ENCODE peak calls at places on chromosomes 13 and 19, in nine cellular contexts. I, E, V, U, Z, Q, K, F and S are unnamed samples.

GRCh38 chr19:15265849-15266248 is 33.6 kb upstream of the EPHX3 start:
- DNase-seq in I (no peak), E (peak; percentile 96), V (peak; percentile 99), U (no peak), Z (peak; percentile 98), Q (no peak), K (no peak), F (peak; percentile 97), S (no peak)

GRCh38 chr19:21202865-21203494 is 61.1 kb downstream of the ZNF431 start:
- DNase-seq in I (peak; percentile 54), E (no peak), V (no peak), U (peak; percentile 37), Z (peak; percentile 29), Q (no peak), K (peak; percentile 0), F (no peak), S (peak; percentile 13)

GRCh38 chr13:39484506-39485313 is 118.3 kb downstream of the LHFPL6 start:
- DNase-seq in I (no peak), E (no peak), V (no peak), U (peak; percentile 21), Z (peak; percentile 70), Q (no peak), K (no peak), F (peak; percentile 44), S (no peak)

GRCh38 chr19:34265221-34265650 is 10.9 kb downstream of the GARRE1 start:
- DNase-seq in I (no peak), E (no peak), V (no peak), U (peak; percentile 57), Z (no peak), Q (no peak), K (no peak), F (no peak), S (no peak)

GRCh38 chr13:60267498-60268202 is 103.9 kb upstream of the DIAPH3 start:
- DNase-seq in I (no peak), E (no peak), V (no peak), U (no peak), Z (peak; percentile 2), Q (no peak), K (no peak), F (peak; percentile 14), S (no peak)

GRCh38 chr13:51453308-51453958 is 597 bp upstream of the INTS6 start:
- DNase-seq in I (peak; percentile 74), E (peak; percentile 93), V (peak; percentile 90), U (no peak), Z (no peak), Q (peak; percentile 65), K (peak; percentile 41), F (no peak), S (no peak)

GRCh38 chr19:43675269-43675879 is 5.4 kb upstream of the PLAUR start:
- DNase-seq in I (no peak), E (no peak), V (no peak), U (peak; percentile 99), Z (peak; percentile 48), Q (no peak), K (peak; percentile 78), F (peak; percentile 53), S (no peak)

GRCh38 chr13:110702591-110703526 is 3.1 kb downstream of the CARS2 start:
- DNase-seq in I (no peak), E (peak; percentile 82), V (no peak), U (peak; percentile 47), Z (peak; percentile 14), Q (no peak), K (no peak), F (peak; percentile 74), S (no peak)

GRCh38 chr13:76925115-76925514 is 23.2 kb upstream of the ACOD1 start:
- DNase-seq in I (no peak), E (no peak), V (no peak), U (peak; percentile 55), Z (no peak), Q (no peak), K (no peak), F (no peak), S (no peak)

GRCh38 chr13:95212962-95213850 is 88.0 kb downstream of the ABCC4 start:
- DNase-seq in I (no peak), E (no peak), V (no peak), U (no peak), Z (no peak), Q (no peak), K (no peak), F (no peak), S (no peak)

GRCh38 chr13:111424134-111424533 is 103.7 kb downstream of the TEX29 start:
- DNase-seq in I (no peak), E (no peak), V (no peak), U (no peak), Z (no peak), Q (no peak), K (no peak), F (no peak), S (no peak)

GRCh38 chr19:40701758-40702157 is 11.3 kb upstream of the NUMBL start:
- DNase-seq in I (no peak), E (no peak), V (no peak), U (no peak), Z (no peak), Q (no peak), K (no peak), F (no peak), S (no peak)

GRCh38 chr19:40700083-40700482 is 9.6 kb upstream of the NUMBL start:
- DNase-seq in I (no peak), E (no peak), V (no peak), U (no peak), Z (no peak), Q (no peak), K (no peak), F (no peak), S (no peak)

GRCh38 chr19:40704491-40705361 is 12.0 kb downstream of the COQ8B start:
- DNase-seq in I (no peak), E (no peak), V (no peak), U (no peak), Z (no peak), Q (no peak), K (no peak), F (no peak), S (no peak)

GRCh38 chr19:40703029-40703755 is 12.7 kb upstream of the NUMBL start:
- DNase-seq in I (no peak), E (no peak), V (no peak), U (no peak), Z (no peak), Q (no peak), K (no peak), F (no peak), S (no peak)

DNA sequence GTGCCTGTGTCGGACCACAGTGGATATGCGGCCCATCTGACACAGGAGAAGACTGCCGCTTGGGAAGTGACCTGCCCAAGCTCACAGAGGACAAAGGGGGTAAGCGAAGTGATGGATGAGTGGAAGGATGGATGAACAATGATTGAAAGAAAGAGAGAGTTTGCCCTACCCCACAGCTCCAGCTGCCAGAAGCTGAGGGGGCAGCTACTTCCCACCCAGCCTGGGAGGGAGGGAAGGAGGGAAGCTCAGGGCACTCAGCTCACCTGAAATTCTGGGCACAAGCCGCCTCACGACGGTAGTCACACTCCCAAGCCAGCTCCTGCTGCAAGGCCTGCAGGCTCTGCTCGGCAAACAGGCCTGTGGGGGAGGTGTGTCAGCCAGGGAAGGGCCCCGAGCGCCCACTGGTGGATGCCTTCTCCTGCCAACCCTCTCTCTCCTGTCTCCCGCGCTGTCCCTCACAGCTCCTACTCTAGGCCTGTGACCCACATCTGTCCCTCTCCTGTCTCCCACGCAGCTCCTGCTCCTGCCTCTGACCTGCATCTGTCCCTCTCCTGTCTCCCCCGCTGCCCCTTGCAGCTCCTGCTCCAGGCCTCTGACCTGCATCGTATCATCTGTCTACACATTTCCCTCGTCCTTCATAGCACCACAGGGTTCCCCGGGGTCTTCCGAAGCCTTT is 12.0 kb upstream of the NUMBL start:
- DNase-seq in I (peak; percentile 67), E (no peak), V (no peak), U (peak; percentile 31), Z (peak; percentile 39), Q (peak; percentile 35), K (peak; percentile 82), F (peak; percentile 51), S (no peak)
- TF ChIP-seq CTCF in I (peak; percentile 21), E (no peak), V (no peak), U (peak; percentile 91), Z (peak; percentile 51), Q (peak; percentile 55), K (peak; percentile 69), F (peak; percentile 62), S (peak; percentile 49)

GRCh38 chr19:48954595-48955307 is at the start of gene BAX:
- DNase-seq in I (peak; percentile 97), E (peak; percentile 99), V (peak; percentile 98), U (peak; percentile 87), Z (peak; percentile 97), Q (peak; percentile 98), K (peak; percentile 100), F (peak; percentile 98), S (peak; percentile 98)
- TF ChIP-seq CTCF in I (no peak), E (no peak), V (peak; percentile 40), U (no peak), Z (no peak), Q (no peak), K (no peak), F (peak; percentile 9), S (no peak)

GRCh38 chr13:68808456-68808855 is 1299.2 kb upstream of the ATXN8OS start:
- DNase-seq in I (no peak), E (no peak), V (no peak), U (no peak), Z (no peak), Q (no peak), K (no peak), F (no peak), S (no peak)
- TF ChIP-seq CTCF in I (no peak), E (no peak), V (no peak), U (no peak), Z (no peak), Q (no peak), K (no peak), F (no peak), S (no peak)

GRCh38 chr19:17110599-17110966 is 35.0 kb downstream of the MYO9B start:
- DNase-seq in I (no peak), E (no peak), V (no peak), U (no peak), Z (no peak), Q (no peak), K (no peak), F (no peak), S (no peak)
- TF ChIP-seq CTCF in I (no peak), E (no peak), V (no peak), U (no peak), Z (no peak), Q (no peak), K (no peak), F (no peak), S (no peak)

GRCh38 chr13:37168922-37169321 is 63.5 kb upstream of the CSNK1A1L start:
- DNase-seq in I (no peak), E (no peak), V (no peak), U (no peak), Z (no peak), Q (no peak), K (no peak), F (no peak), S (no peak)

GRCh38 chr13:37175996-37176395 is 70.5 kb upstream of the CSNK1A1L start:
- DNase-seq in I (no peak), E (no peak), V (no peak), U (peak; percentile 74), Z (peak; percentile 97), Q (no peak), K (no peak), F (peak; percentile 97), S (no peak)

GRCh38 chr13:37168151-37168550 is 62.7 kb upstream of the CSNK1A1L start:
- DNase-seq in I (no peak), E (no peak), V (no peak), U (no peak), Z (no peak), Q (no peak), K (no peak), F (peak; percentile 53), S (no peak)

GRCh38 chr13:37173214-37173613 is 67.8 kb upstream of the CSNK1A1L start:
- DNase-seq in I (no peak), E (no peak), V (no peak), U (no peak), Z (peak; percentile 36), Q (no peak), K (no peak), F (peak; percentile 82), S (no peak)
- TF ChIP-seq CTCF in I (no peak), E (no peak), V (no peak), U (no peak), Z (no peak), Q (no peak), K (no peak), F (peak; percentile 38), S (no peak)